ENCODE peak calls at places on chromosomes 12 and 14, in five cellular contexts. B is OCI-M1, R is T-helper 2 cell, M is PC-9, Q is kidney tubule cell. Z is an unnamed sample.

GRCh38 chr14:71931492-71932228 is 569 bp upstream of the RGS6 start:
- DNase-seq in B (peak; percentile 58), R (no peak), M (no peak), Q (no peak), Z (no peak)

GRCh38 chr14:49549881-49550280 is 36.3 kb downstream of the RPS29 start:
- DNase-seq in B (no peak), R (no peak), M (peak; percentile 4), Q (peak; percentile 86), Z (no peak)

GRCh38 chr14:66540038-66540437 is 32.1 kb downstream of the GPHN start:
- DNase-seq in B (no peak), R (no peak), M (no peak), Q (no peak), Z (no peak)

GRCh38 chr14:73747386-73748211 is 33.4 kb upstream of the PNMA1 start:
- DNase-seq in B (no peak), R (no peak), M (no peak), Q (no peak), Z (no peak)

GRCh38 chr14:24283796-24284460 is 12.5 kb upstream of the RABGGTA start:
- DNase-seq in B (no peak), R (no peak), M (no peak), Q (no peak), Z (no peak)

GRCh38 chr14:103716091-103716801 is 636 bp downstream of the ZFYVE21 start:
- DNase-seq in B (peak; percentile 17), R (no peak), M (peak; percentile 47), Q (peak; percentile 29), Z (no peak)

GRCh38 chr12:3110579-3110978 is 33.4 kb downstream of the TSPAN9 start:
- DNase-seq in B (no peak), R (no peak), M (no peak), Q (no peak), Z (no peak)

GRCh38 chr12:60172266-60172665 is 576.4 kb downstream of the SLC16A7 start:
- DNase-seq in B (no peak), R (no peak), M (no peak), Q (no peak), Z (no peak)

GRCh38 chr12:122982963-122983788 is 2.7 kb downstream of the ARL6IP4 start:
- DNase-seq in B (no peak), R (no peak), M (no peak), Q (no peak), Z (no peak)

GRCh38 chr14:44895716-44896115 is 66.0 kb downstream of the KLHL28 start:
- DNase-seq in B (no peak), R (no peak), M (no peak), Q (peak; percentile 93), Z (peak; percentile 37)

GRCh38 chr12:1681493-1681807 is 9.4 kb upstream of the ADIPOR2 start:
- DNase-seq in B (no peak), R (no peak), M (no peak), Q (no peak), Z (no peak)

GRCh38 chr12:53500119-53500775 is 836 bp upstream of the TARBP2 start:
- DNase-seq in B (peak; percentile 91), R (no peak), M (no peak), Q (no peak), Z (peak; percentile 64)

GRCh38 chr12:121996050-121996944 is 25.4 kb upstream of the BCL7A start:
- DNase-seq in B (no peak), R (no peak), M (no peak), Q (peak; percentile 41), Z (no peak)

GRCh38 chr12:105729931-105730330 is 399.4 kb downstream of the C12orf75 start:
- DNase-seq in B (no peak), R (no peak), M (no peak), Q (no peak), Z (no peak)

GRCh38 chr14:38211258-38211735 is 3.6 kb downstream of the SSTR1 start:
- DNase-seq in B (no peak), R (no peak), M (no peak), Q (no peak), Z (no peak)

GRCh38 chr12:49951411-49952105 is 1.0 kb downstream of the AQP2 start:
- DNase-seq in B (no peak), R (no peak), M (no peak), Q (no peak), Z (no peak)

GRCh38 chr14:71115306-71115705 is 208.0 kb downstream of the PCNX1 start:
- DNase-seq in B (no peak), R (no peak), M (no peak), Q (no peak), Z (no peak)

GRCh38 chr12:8917031-8917430 is 2.7 kb downstream of the PHC1 start:
- DNase-seq in B (no peak), R (no peak), M (no peak), Q (no peak), Z (no peak)

GRCh38 chr12:15883536-15883935 is 1.3 kb downstream of the STRAP start:
- DNase-seq in B (no peak), R (no peak), M (no peak), Q (peak; percentile 7), Z (no peak)

GRCh38 chr12:92871121-92871520 is 58.0 kb downstream of the EEA1 start:
- DNase-seq in B (no peak), R (no peak), M (no peak), Q (no peak), Z (no peak)

GRCh38 chr12:95919110-95919509 is 23.3 kb downstream of the CCDC38 start:
- DNase-seq in B (no peak), R (no peak), M (no peak), Q (no peak), Z (no peak)

GRCh38 chr14:68807987-68808386 is 15.1 kb upstream of the ZFP36L1 start:
- DNase-seq in B (no peak), R (no peak), M (no peak), Q (no peak), Z (no peak)

GRCh38 chr12:7144414-7145120 is 14.4 kb downstream of the CLSTN3 start:
- DNase-seq in B (peak; percentile 65), R (no peak), M (no peak), Q (peak; percentile 23), Z (no peak)

GRCh38 chr12:51118706-51119105 is 35.3 kb upstream of the CSRNP2 start:
- DNase-seq in B (no peak), R (no peak), M (peak; percentile 21), Q (peak; percentile 98), Z (peak; percentile 18)

GRCh38 chr14:105940534-105941225 is 414.3 kb downstream of the TMEM121 start:
- DNase-seq in B (no peak), R (no peak), M (no peak), Q (no peak), Z (no peak)

GRCh38 chr14:71579331-71579730 is 352.9 kb upstream of the RGS6 start:
- DNase-seq in B (no peak), R (no peak), M (no peak), Q (no peak), Z (no peak)